ENCODE peak calls at places on chromosomes 5 and 9, in nine cellular contexts. One of them, this sample, is unnamed.

GRCh38 chr5:181164076-181164952 is 16.9 kb downstream of the OR2V2 start:
- DNase-seq in adrenal gland: no peak
- DNase-seq in mammary epithelial cell: no peak
- DNase-seq in IMR-90: peak
- DNase-seq in pancreas: no peak
- DNase-seq in sigmoid colon: no peak
- DNase-seq in iPS DF 6.9: no peak
- DNase-seq in left ventricle myocardium inferior: no peak
- DNase-seq in AG04450: no peak
- DNase-seq in this sample: no peak

GRCh38 chr5:10892135-10892910 is 131.3 kb upstream of the DAP start:
- DNase-seq in adrenal gland: no peak
- DNase-seq in mammary epithelial cell: peak
- DNase-seq in left ventricle myocardium inferior: no peak
- DNase-seq in sigmoid colon: no peak
- DNase-seq in AG04450: no peak
- DNase-seq in iPS DF 6.9: no peak
- DNase-seq in IMR-90: no peak
- DNase-seq in pancreas: no peak
- DNase-seq in this sample: no peak

GRCh38 chr5:78979899-78980298 is 5.2 kb downstream of the ARSB start:
- DNase-seq in IMR-90: no peak
- DNase-seq in iPS DF 6.9: no peak
- DNase-seq in pancreas: no peak
- DNase-seq in AG04450: no peak
- DNase-seq in adrenal gland: no peak
- DNase-seq in sigmoid colon: no peak
- DNase-seq in left ventricle myocardium inferior: no peak
- DNase-seq in mammary epithelial cell: no peak
- DNase-seq in this sample: no peak

GRCh38 chr5:17190242-17190778 is 27.1 kb upstream of the BASP1 start:
- DNase-seq in mammary epithelial cell: peak
- DNase-seq in sigmoid colon: peak
- DNase-seq in iPS DF 6.9: no peak
- DNase-seq in adrenal gland: no peak
- DNase-seq in AG04450: peak
- DNase-seq in pancreas: no peak
- DNase-seq in IMR-90: peak
- DNase-seq in left ventricle myocardium inferior: no peak
- DNase-seq in this sample: peak

GRCh38 chr9:78927099-78927940 is 630.4 kb downstream of the PSAT1 start:
- DNase-seq in adrenal gland: no peak
- DNase-seq in left ventricle myocardium inferior: no peak
- DNase-seq in AG04450: no peak
- DNase-seq in pancreas: no peak
- DNase-seq in IMR-90: no peak
- DNase-seq in mammary epithelial cell: no peak
- DNase-seq in sigmoid colon: no peak
- DNase-seq in iPS DF 6.9: no peak
- DNase-seq in this sample: no peak

GRCh38 chr5:151257731-151258715 is 5.0 kb downstream of the GM2A start:
- DNase-seq in adrenal gland: no peak
- DNase-seq in mammary epithelial cell: peak
- DNase-seq in iPS DF 6.9: no peak
- DNase-seq in pancreas: no peak
- DNase-seq in IMR-90: peak
- DNase-seq in left ventricle myocardium inferior: no peak
- DNase-seq in sigmoid colon: no peak
- DNase-seq in AG04450: no peak
- DNase-seq in this sample: peak

GRCh38 chr5:1867815-1868143 is 14.9 kb downstream of the IRX4 start:
- DNase-seq in iPS DF 6.9: no peak
- DNase-seq in pancreas: no peak
- DNase-seq in mammary epithelial cell: no peak
- DNase-seq in AG04450: no peak
- DNase-seq in sigmoid colon: no peak
- DNase-seq in IMR-90: no peak
- DNase-seq in left ventricle myocardium inferior: no peak
- DNase-seq in adrenal gland: no peak
- DNase-seq in this sample: no peak

GRCh38 chr5:64074533-64074932 is 91.1 kb upstream of the RNF180 start:
- DNase-seq in left ventricle myocardium inferior: no peak
- DNase-seq in mammary epithelial cell: peak
- DNase-seq in adrenal gland: no peak
- DNase-seq in IMR-90: peak
- DNase-seq in iPS DF 6.9: peak
- DNase-seq in sigmoid colon: no peak
- DNase-seq in AG04450: no peak
- DNase-seq in pancreas: no peak
- DNase-seq in this sample: peak

GRCh38 chr5:67146574-67146973 is 50.0 kb downstream of the CD180 start:
- DNase-seq in left ventricle myocardium inferior: no peak
- DNase-seq in pancreas: no peak
- DNase-seq in sigmoid colon: no peak
- DNase-seq in AG04450: no peak
- DNase-seq in mammary epithelial cell: no peak
- DNase-seq in iPS DF 6.9: no peak
- DNase-seq in IMR-90: peak
- DNase-seq in adrenal gland: no peak
- DNase-seq in this sample: no peak

GRCh38 chr5:141811287-141812155 is 66.7 kb downstream of the PCDH1 start:
- DNase-seq in adrenal gland: no peak
- DNase-seq in mammary epithelial cell: no peak
- DNase-seq in AG04450: no peak
- DNase-seq in IMR-90: no peak
- DNase-seq in sigmoid colon: no peak
- DNase-seq in pancreas: no peak
- DNase-seq in iPS DF 6.9: peak
- DNase-seq in left ventricle myocardium inferior: no peak
- DNase-seq in this sample: no peak

GRCh38 chr9:136416427-136416826 is 6.0 kb downstream of the PMPCA start:
- DNase-seq in left ventricle myocardium inferior: no peak
- DNase-seq in iPS DF 6.9: no peak
- DNase-seq in sigmoid colon: no peak
- DNase-seq in IMR-90: peak
- DNase-seq in AG04450: no peak
- DNase-seq in adrenal gland: no peak
- DNase-seq in pancreas: no peak
- DNase-seq in mammary epithelial cell: no peak
- DNase-seq in this sample: no peak

GRCh38 chr5:73987915-73988314 is 361.9 kb downstream of the ARHGEF28 start:
- DNase-seq in mammary epithelial cell: peak
- DNase-seq in pancreas: no peak
- DNase-seq in left ventricle myocardium inferior: no peak
- DNase-seq in adrenal gland: no peak
- DNase-seq in sigmoid colon: no peak
- DNase-seq in AG04450: no peak
- DNase-seq in iPS DF 6.9: no peak
- DNase-seq in IMR-90: no peak
- DNase-seq in this sample: peak

GRCh38 chr5:173778784-173779304 is 109.3 kb upstream of the CPEB4 start:
- DNase-seq in sigmoid colon: no peak
- DNase-seq in AG04450: peak
- DNase-seq in left ventricle myocardium inferior: no peak
- DNase-seq in IMR-90: peak
- DNase-seq in pancreas: no peak
- DNase-seq in adrenal gland: no peak
- DNase-seq in mammary epithelial cell: no peak
- DNase-seq in iPS DF 6.9: no peak
- DNase-seq in this sample: no peak

GRCh38 chr9:84405666-84406065 is 65.1 kb upstream of the SLC28A3 start:
- DNase-seq in adrenal gland: no peak
- DNase-seq in pancreas: no peak
- DNase-seq in AG04450: no peak
- DNase-seq in iPS DF 6.9: no peak
- DNase-seq in sigmoid colon: no peak
- DNase-seq in left ventricle myocardium inferior: no peak
- DNase-seq in mammary epithelial cell: no peak
- DNase-seq in IMR-90: no peak
- DNase-seq in this sample: no peak

GRCh38 chr5:161851691-161852299 is 3.9 kb downstream of the GABRA1 start:
- DNase-seq in iPS DF 6.9: no peak
- DNase-seq in pancreas: no peak
- DNase-seq in IMR-90: no peak
- DNase-seq in left ventricle myocardium inferior: no peak
- DNase-seq in sigmoid colon: no peak
- DNase-seq in adrenal gland: no peak
- DNase-seq in AG04450: no peak
- DNase-seq in mammary epithelial cell: no peak
- DNase-seq in this sample: no peak

GRCh38 chr9:134436926-134437325 is 110.7 kb downstream of the RXRA start:
- DNase-seq in IMR-90: no peak
- DNase-seq in sigmoid colon: no peak
- DNase-seq in pancreas: no peak
- DNase-seq in left ventricle myocardium inferior: no peak
- DNase-seq in iPS DF 6.9: no peak
- DNase-seq in adrenal gland: no peak
- DNase-seq in AG04450: no peak
- DNase-seq in mammary epithelial cell: no peak
- DNase-seq in this sample: no peak
- H3K27ac ChIP-seq in IMR-90: no peak
- H3K27ac ChIP-seq in sigmoid colon: peak
- H3K27ac ChIP-seq in pancreas: peak
- H3K27ac ChIP-seq in left ventricle myocardium inferior: peak
- H3K27ac ChIP-seq in iPS DF 6.9: no peak
- H3K27ac ChIP-seq in adrenal gland: peak
- H3K27ac ChIP-seq in AG04450: no peak
- H3K27ac ChIP-seq in mammary epithelial cell: no peak
- H3K27ac ChIP-seq in this sample: no peak

DNA sequence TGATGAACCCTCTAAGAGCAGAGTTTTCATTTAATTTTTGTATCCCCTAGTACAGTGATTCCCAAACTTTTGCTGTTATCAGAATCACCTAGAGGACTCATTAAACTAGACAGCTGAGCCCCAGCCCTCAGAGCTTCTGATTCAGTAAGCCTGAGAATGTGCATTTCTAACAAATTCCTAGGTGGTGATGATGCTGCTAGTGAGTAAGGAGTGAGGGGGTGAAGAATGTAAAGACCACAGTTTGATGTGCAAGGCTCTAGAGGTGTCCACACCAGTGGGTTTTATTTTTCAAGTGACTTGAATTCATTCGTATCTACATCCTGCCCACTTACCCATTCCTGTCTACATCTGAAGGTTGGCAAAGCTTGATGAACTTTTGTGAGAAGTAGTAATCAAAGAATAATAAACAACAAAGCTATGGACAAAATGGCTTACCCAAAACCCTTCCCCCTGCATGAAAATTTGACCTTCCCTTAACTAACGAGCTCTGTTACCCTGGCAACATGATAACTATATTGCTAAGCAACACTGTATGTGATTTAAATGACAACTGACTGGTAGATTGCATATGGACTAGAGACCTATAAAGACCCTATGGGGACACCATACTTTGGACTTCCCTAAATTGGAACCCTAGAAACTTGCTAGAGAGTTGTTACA is 35.2 kb downstream of the DTWD2 start:
- DNase-seq in left ventricle myocardium inferior: no peak
- DNase-seq in IMR-90: peak
- DNase-seq in iPS DF 6.9: no peak
- DNase-seq in adrenal gland: no peak
- DNase-seq in mammary epithelial cell: no peak
- DNase-seq in AG04450: no peak
- DNase-seq in sigmoid colon: no peak
- DNase-seq in pancreas: no peak
- DNase-seq in this sample: no peak
- H3K4me3 ChIP-seq in left ventricle myocardium inferior: no peak
- H3K4me3 ChIP-seq in IMR-90: no peak
- H3K4me3 ChIP-seq in iPS DF 6.9: no peak
- H3K4me3 ChIP-seq in adrenal gland: no peak
- H3K4me3 ChIP-seq in mammary epithelial cell: no peak
- H3K4me3 ChIP-seq in AG04450: no peak
- H3K4me3 ChIP-seq in sigmoid colon: no peak
- H3K4me3 ChIP-seq in pancreas: no peak
- H3K4me3 ChIP-seq in this sample: no peak

DNA sequence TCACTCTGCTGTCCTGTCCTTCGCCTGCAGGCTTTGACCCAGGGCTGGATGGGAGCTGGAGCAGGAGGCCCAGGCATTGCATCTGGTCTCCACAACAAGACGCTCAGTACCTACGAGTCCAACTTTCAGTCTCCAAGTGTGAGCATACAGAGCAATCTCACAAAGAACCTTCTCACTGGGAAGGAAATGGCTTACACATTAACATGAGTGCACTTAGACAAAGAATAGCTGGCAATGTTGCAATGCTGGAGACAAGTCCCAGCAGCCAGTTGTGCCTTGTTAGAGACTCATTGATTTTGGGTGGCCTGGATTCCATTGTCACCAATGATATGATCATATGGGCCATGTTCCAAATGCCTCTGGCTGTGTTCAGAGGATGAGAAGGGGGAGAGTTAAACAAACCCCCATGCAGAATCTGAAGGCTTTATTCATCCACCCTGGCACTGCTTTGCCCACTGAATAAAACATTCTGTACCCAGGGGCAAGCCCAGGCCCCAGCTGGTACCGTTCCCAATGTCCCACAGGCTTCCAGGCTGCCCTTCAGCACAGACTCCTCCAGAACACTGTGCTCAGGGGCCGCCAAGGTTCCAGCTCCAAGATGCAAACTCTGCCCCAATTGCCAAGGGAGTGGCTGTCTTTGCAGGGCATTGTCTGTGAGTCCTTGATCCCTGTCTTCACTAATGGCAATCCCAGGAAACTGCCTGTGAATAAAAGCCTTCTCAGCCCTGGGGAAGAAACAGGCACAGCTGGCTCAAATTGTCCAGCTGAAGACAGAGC is 185.5 kb downstream of the HSD17B3 start:
- DNase-seq in pancreas: peak
- DNase-seq in IMR-90: no peak
- DNase-seq in adrenal gland: no peak
- DNase-seq in iPS DF 6.9: no peak
- DNase-seq in sigmoid colon: peak
- DNase-seq in mammary epithelial cell: no peak
- DNase-seq in AG04450: no peak
- DNase-seq in left ventricle myocardium inferior: no peak
- DNase-seq in this sample: no peak
- H3K27ac ChIP-seq in pancreas: peak
- H3K27ac ChIP-seq in IMR-90: no peak
- H3K27ac ChIP-seq in adrenal gland: no peak
- H3K27ac ChIP-seq in iPS DF 6.9: no peak
- H3K27ac ChIP-seq in sigmoid colon: peak
- H3K27ac ChIP-seq in mammary epithelial cell: no peak
- H3K27ac ChIP-seq in AG04450: no peak
- H3K27ac ChIP-seq in left ventricle myocardium inferior: no peak
- H3K27ac ChIP-seq in this sample: no peak

DNA sequence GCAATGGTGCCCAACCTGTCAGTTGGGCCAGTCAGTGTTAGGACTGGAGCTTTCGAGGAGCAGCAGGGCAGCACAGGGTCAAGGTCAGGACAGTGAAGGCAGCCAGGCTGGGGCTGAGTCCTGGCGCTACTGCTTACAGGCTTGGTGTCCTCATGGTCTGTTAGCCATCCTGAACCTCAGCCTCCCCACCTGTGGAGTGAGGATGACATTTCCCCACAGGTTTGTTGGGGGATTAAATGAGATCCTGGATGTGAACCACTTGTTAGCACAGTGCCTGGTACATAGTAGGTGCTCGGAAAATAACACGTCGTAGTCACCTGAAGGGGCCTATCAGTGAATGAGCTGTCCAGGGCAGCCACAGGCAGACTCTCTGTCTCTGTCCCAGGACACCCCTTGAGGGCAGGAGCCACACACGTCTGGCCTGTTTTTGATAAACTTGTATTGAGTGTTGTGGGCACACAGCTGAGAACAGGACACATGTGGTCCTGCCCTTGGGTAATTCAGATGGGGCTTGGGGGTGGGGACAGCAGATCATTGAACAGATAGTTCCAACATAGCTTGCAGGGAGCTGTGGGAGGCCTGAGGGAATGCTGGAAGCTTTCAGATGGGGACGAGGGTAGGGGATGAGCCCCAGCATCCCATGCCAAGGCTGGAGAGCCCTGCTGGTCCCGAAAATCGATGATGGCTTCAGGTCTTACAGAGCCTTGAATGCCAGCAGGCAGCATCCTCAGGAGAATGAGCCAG is 69.3 kb downstream of the AMBP start:
- DNase-seq in pancreas: no peak
- DNase-seq in left ventricle myocardium inferior: no peak
- DNase-seq in sigmoid colon: peak
- DNase-seq in IMR-90: no peak
- DNase-seq in mammary epithelial cell: no peak
- DNase-seq in iPS DF 6.9: no peak
- DNase-seq in adrenal gland: peak
- DNase-seq in AG04450: no peak
- DNase-seq in this sample: no peak
- H3K4me3 ChIP-seq in pancreas: no peak
- H3K4me3 ChIP-seq in left ventricle myocardium inferior: no peak
- H3K4me3 ChIP-seq in sigmoid colon: no peak
- H3K4me3 ChIP-seq in IMR-90: no peak
- H3K4me3 ChIP-seq in mammary epithelial cell: no peak
- H3K4me3 ChIP-seq in iPS DF 6.9: no peak
- H3K4me3 ChIP-seq in adrenal gland: no peak
- H3K4me3 ChIP-seq in AG04450: no peak
- H3K4me3 ChIP-seq in this sample: no peak

This sample was measured in keratinocyte.